ENCODE peak calls at places on chromosomes 3 and 15, in nine cellular contexts. G is activated gamma-delta T cell; F is EH; N is NCI-H1417; J is MCF 10A; B is T-helper 9 cell; W is stimulated activated CD4-positive, alpha-beta T cell treated with anti-CD3 and anti-CD28 coated beads, Interleukin-15, amount 100 ng/mL, for 1 hour; D is NCI-H226; Y is body of pancreas. L is an unnamed sample.

GRCh38 chr3:56288258-56288657 is 180.0 kb downstream of the ERC2 start:
- DNase-seq in G (no peak), F (no peak), N (no peak), J (no peak), B (no peak), W (no peak), D (no peak), Y (no peak), L (no peak)

GRCh38 chr3:127899769-127900168 is 15.3 kb upstream of the KBTBD12 start:
- DNase-seq in G (no peak), F (no peak), N (no peak), J (no peak), B (no peak), W (no peak), D (no peak), Y (no peak), L (no peak)

GRCh38 chr15:51727141-51727897 is 10.1 kb downstream of the LYSMD2 start:
- DNase-seq in G (no peak), F (peak), N (no peak), J (no peak), B (no peak), W (no peak), D (no peak), Y (no peak), L (no peak)

GRCh38 chr3:155748611-155749365 is 3.9 kb upstream of the PLCH1 start:
- DNase-seq in G (no peak), F (peak), N (no peak), J (no peak), B (no peak), W (no peak), D (no peak), Y (no peak), L (no peak)

GRCh38 chr3:195896361-195897080 is 11.8 kb downstream of the TNK2 start:
- DNase-seq in G (no peak), F (peak), N (peak), J (peak), B (no peak), W (no peak), D (peak), Y (peak), L (no peak)

GRCh38 chr15:42338500-42338899 is 20.8 kb upstream of the CAPN3 start:
- DNase-seq in G (no peak), F (no peak), N (no peak), J (no peak), B (no peak), W (no peak), D (peak), Y (no peak), L (no peak)

GRCh38 chr3:9765865-9766264 is 3.9 kb downstream of the CAMK1 start:
- DNase-seq in G (no peak), F (no peak), N (no peak), J (no peak), B (no peak), W (no peak), D (no peak), Y (no peak), L (no peak)

GRCh38 chr15:33618300-33618699 is 307.5 kb downstream of the RYR3 start:
- DNase-seq in G (no peak), F (no peak), N (no peak), J (no peak), B (no peak), W (no peak), D (no peak), Y (no peak), L (no peak)

GRCh38 chr3:8983591-8983990 is 20.3 kb upstream of the RAD18 start:
- DNase-seq in G (no peak), F (no peak), N (no peak), J (no peak), B (no peak), W (no peak), D (no peak), Y (no peak), L (no peak)

GRCh38 chr3:55939287-55939686 is 452.2 kb upstream of the WNT5A start:
- DNase-seq in G (no peak), F (no peak), N (no peak), J (no peak), B (no peak), W (no peak), D (no peak), Y (no peak), L (no peak)

GRCh38 chr3:141111364-141112150 is 60.4 kb downstream of the SPSB4 start:
- DNase-seq in G (no peak), F (no peak), N (no peak), J (no peak), B (no peak), W (no peak), D (no peak), Y (no peak), L (no peak)

GRCh38 chr3:97736928-97737327 is 27.6 kb upstream of the ARL6 start:
- DNase-seq in G (no peak), F (no peak), N (peak), J (no peak), B (no peak), W (no peak), D (no peak), Y (no peak), L (no peak)

GRCh38 chr3:12371525-12372140 is 82.8 kb downstream of the PPARG start:
- DNase-seq in G (no peak), F (peak), N (no peak), J (no peak), B (no peak), W (no peak), D (no peak), Y (no peak), L (no peak)

GRCh38 chr15:66251790-66252355 is 1.7 kb downstream of the MEGF11 start:
- DNase-seq in G (no peak), F (peak), N (peak), J (no peak), B (no peak), W (no peak), D (no peak), Y (no peak), L (no peak)

GRCh38 chr3:81643721-81644120 is 117.7 kb downstream of the GBE1 start:
- DNase-seq in G (no peak), F (peak), N (peak), J (peak), B (no peak), W (no peak), D (no peak), Y (no peak), L (no peak)

GRCh38 chr3:143302638-143303171 is 183.1 kb downstream of the CHST2 start:
- DNase-seq in G (no peak), F (peak), N (no peak), J (peak), B (no peak), W (no peak), D (peak), Y (peak), L (no peak)

GRCh38 chr3:113533534-113533892 is 1.2 kb downstream of the SIDT1 start:
- DNase-seq in G (no peak), F (no peak), N (peak), J (no peak), B (peak), W (no peak), D (no peak), Y (no peak), L (peak)

GRCh38 chr3:57855281-57855680 is 99.2 kb downstream of the SLMAP start:
- DNase-seq in G (no peak), F (peak), N (no peak), J (no peak), B (no peak), W (no peak), D (no peak), Y (no peak), L (no peak)

L was measured in activated T-cell treated with anti-CD3 and anti-CD28 coated beads for 1 hour.